ENCODE peak calls at places on chromosomes 16 and 17, in seven cellular contexts. O is RWPE1, U is nephron progenitor cell, X is AG04450, C is breast epithelium, H is lower lobe of right lung, P is fibroblast of mammary gland. M is an unnamed sample.

GRCh38 chr17:35618628-35619027 is 31.5 kb downstream of the AP2B1 start:
- DNase-seq in O (no peak), U (no peak), X (no peak), C (no peak), H (no peak), P (no peak), M (no peak)

GRCh38 chr17:82787081-82787848 is 35.4 kb downstream of the TBCD start:
- DNase-seq in O (peak; percentile 89), U (no peak), X (no peak), C (no peak), H (no peak), P (peak; percentile 87), M (no peak)

GRCh38 chr17:18258356-18259038 is at the start of gene FLII:
- DNase-seq in O (peak; percentile 56), U (peak; percentile 64), X (no peak), C (no peak), H (peak; percentile 74), P (no peak), M (peak; percentile 46)

GRCh38 chr16:53022374-53022773 is 30.3 kb downstream of the CHD9NB start:
- DNase-seq in O (peak; percentile 70), U (peak; percentile 60), X (peak; percentile 7), C (no peak), H (no peak), P (peak; percentile 52), M (peak; percentile 47)

GRCh38 chr16:1427473-1428461 is 3.1 kb upstream of the PERCC1 start:
- DNase-seq in O (no peak), U (no peak), X (no peak), C (no peak), H (no peak), P (no peak), M (no peak)

GRCh38 chr17:29698019-29698777 is 75.5 kb upstream of the CORO6 start:
- DNase-seq in O (no peak), U (no peak), X (no peak), C (no peak), H (no peak), P (no peak), M (no peak)

GRCh38 chr16:4176794-4177438 is 60.7 kb upstream of the ADCY9 start:
- DNase-seq in O (peak; percentile 67), U (no peak), X (no peak), C (no peak), H (no peak), P (peak; percentile 70), M (no peak)

GRCh38 chr16:48282636-48283263 is 35.4 kb upstream of the ABCC11 start:
- DNase-seq in O (no peak), U (no peak), X (no peak), C (no peak), H (no peak), P (no peak), M (no peak)

GRCh38 chr16:12020007-12020406 is 43.5 kb downstream of the SNX29 start:
- DNase-seq in O (no peak), U (no peak), X (no peak), C (no peak), H (no peak), P (no peak), M (no peak)

GRCh38 chr17:75364078-75364477 is 41.4 kb downstream of the GRB2 start:
- DNase-seq in O (peak; percentile 33), U (no peak), X (peak; percentile 48), C (no peak), H (no peak), P (peak; percentile 81), M (no peak)

GRCh38 chr17:82461827-82462524 is 3.4 kb downstream of the NARF start:
- DNase-seq in O (no peak), U (no peak), X (no peak), C (no peak), H (no peak), P (no peak), M (no peak)

GRCh38 chr16:28317040-28317880 is 24.9 kb downstream of the SBK1 start:
- DNase-seq in O (peak; percentile 57), U (peak; percentile 75), X (no peak), C (no peak), H (peak; percentile 72), P (peak; percentile 35), M (peak; percentile 73)

GRCh38 chr16:4487955-4488481 is 11.8 kb downstream of the HMOX2 start:
- DNase-seq in O (no peak), U (no peak), X (no peak), C (no peak), H (no peak), P (peak; percentile 69), M (no peak)

GRCh38 chr17:261640-262039 is 80.2 kb upstream of the DOC2B start:
- DNase-seq in O (no peak), U (no peak), X (no peak), C (no peak), H (peak; percentile 7), P (no peak), M (no peak)

GRCh38 chr17:55895112-55895759 is 144.4 kb downstream of the PCTP start:
- DNase-seq in O (no peak), U (no peak), X (no peak), C (no peak), H (no peak), P (peak; percentile 2), M (no peak)

GRCh38 chr17:82300707-82301270 is 16.6 kb downstream of the CD7 start:
- DNase-seq in O (peak; percentile 39), U (peak; percentile 71), X (no peak), C (no peak), H (peak; percentile 82), P (peak; percentile 43), M (peak; percentile 57)

GRCh38 chr17:32536736-32537646 is 50.2 kb downstream of the CDK5R1 start:
- DNase-seq in O (no peak), U (no peak), X (no peak), C (no peak), H (no peak), P (peak; percentile 22), M (no peak)

GRCh38 chr16:70652322-70652721 is 6.0 kb downstream of the IL34 start:
- DNase-seq in O (no peak), U (no peak), X (no peak), C (no peak), H (no peak), P (no peak), M (no peak)

GRCh38 chr17:34519286-34519685 is 60.1 kb upstream of the TMEM132E start:
- DNase-seq in O (no peak), U (peak; percentile 57), X (no peak), C (no peak), H (no peak), P (peak; percentile 9), M (peak; percentile 11)

GRCh38 chr16:30996324-30996999 is 11.5 kb downstream of the HSD3B7 start:
- DNase-seq in O (no peak), U (no peak), X (no peak), C (no peak), H (no peak), P (peak; percentile 49), M (no peak)

GRCh38 chr17:76053230-76054111 is 18.8 kb downstream of the SRP68 start:
- DNase-seq in O (peak; percentile 78), U (no peak), X (peak; percentile 20), C (no peak), H (no peak), P (peak; percentile 91), M (no peak)

DNA sequence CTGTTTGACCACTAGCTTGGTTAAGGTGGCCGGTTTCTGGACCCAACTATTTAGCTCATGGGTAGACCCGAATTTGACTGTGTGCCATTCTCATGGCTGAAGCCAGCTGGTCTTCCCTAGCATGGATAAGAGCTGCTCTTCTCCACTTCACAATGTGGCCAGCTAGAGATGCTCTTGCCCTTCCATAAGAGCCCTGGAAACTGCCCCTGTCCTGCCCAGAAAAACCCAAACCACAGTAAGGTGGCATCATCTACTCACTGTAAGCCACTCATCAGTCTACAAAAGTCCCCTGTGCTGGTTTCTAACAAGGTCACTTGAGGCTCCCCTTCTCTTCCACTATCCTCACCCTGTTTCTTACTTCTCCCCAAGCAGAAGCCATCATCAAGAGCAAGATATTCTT is 165.1 kb downstream of the HS3ST2 start:
- DNase-seq in O (no peak), U (no peak), X (no peak), C (no peak), H (no peak), P (no peak), M (no peak)
- TF ChIP-seq CTCF in O (no peak), U (no peak), X (no peak), C (no peak), H (no peak), P (no peak), M (no peak)

DNA sequence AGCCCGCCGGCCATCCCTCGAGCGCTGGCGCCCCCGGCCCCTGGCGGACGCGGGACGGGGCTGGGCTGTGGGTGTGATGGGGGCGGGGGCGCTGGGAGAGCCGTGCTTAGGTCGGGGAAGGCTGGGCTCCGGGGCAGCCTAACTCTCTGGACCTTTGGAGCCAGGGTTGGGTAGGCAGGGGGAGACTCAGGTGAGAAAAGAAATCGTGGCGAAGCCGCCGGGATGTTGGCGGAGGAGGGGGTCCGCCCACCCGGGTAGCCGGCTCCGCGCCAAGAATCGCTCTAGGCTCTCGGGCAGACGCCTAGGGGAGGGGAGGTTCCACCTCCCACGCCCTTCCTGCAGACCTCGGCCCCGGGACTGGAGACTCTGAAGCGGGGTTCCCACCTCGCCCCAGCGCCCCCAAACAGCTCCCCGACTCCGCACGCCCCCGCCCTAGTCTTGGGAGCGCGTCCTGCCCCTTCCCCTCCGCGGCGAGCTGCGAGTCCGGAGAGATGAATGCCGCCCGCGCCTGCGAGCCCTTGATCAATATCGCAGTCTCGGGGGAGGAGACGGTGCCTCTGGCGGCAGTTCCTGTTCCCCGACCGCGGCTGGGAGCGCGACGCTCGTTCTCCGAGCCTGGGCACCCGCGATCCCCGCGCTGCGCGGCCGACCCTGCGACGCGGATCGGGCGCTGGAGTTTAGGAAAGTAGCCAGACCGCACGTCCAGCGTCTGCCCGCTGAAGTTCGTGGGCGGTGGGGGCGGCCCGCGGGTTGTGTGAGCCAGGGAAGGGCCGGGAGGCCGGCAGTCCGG is 658 bp downstream of the CRHR1 start:
- DNase-seq in O (no peak), U (peak; percentile 69), X (no peak), C (no peak), H (peak; percentile 56), P (no peak), M (peak; percentile 34)
- TF ChIP-seq CTCF in O (no peak), U (no peak), X (no peak), C (no peak), H (peak; percentile 9), P (no peak), M (no peak)

DNA sequence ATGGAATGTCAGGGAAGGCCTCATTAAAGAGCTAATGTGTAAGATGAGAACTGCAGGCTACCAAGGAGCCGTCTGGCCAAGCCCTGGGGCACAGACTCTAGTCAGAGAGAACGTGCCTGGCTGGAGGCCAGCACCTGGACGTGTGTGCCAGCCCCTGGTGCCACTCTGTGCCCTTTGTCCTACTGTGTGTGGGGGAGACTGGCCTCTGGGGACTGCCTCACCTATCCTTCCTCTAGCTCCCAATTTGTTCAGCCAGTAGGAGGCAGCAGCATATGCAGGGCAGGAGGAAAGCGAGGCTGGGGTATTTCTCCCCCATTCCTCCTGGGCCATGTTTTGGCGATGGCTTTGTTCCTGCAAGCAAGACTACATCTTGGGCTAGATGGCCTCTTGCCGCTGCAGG is 37.1 kb downstream of the KNOP1 start:
- DNase-seq in O (no peak), U (no peak), X (no peak), C (no peak), H (no peak), P (no peak), M (no peak)
- TF ChIP-seq CTCF in O (no peak), U (no peak), X (peak; percentile 18), C (no peak), H (no peak), P (peak; percentile 11), M (no peak)

DNA sequence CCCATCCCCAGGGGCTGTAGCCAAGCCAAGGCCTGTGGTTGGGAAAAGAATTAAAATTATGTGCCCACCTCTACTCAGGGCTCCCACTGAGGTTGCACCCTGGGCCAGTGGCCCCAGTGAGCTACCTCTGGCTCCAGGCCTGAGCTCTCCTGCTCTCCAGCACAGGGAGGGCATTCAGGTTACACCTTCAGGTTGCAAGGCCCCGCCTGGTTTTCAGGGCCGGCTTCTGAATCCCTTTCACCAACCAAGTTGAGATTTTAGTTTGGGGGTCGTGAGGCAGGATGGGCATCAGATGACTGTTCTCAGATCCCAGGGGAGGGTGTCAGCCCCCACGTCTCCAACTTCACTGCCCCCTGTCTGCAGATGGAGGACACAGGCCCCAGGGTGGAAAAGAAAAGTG is 8.0 kb upstream of the KATNB1 start:
- DNase-seq in O (no peak), U (no peak), X (no peak), C (no peak), H (no peak), P (no peak), M (no peak)
- TF ChIP-seq CTCF in O (no peak), U (no peak), X (no peak), C (no peak), H (no peak), P (no peak), M (no peak)

M was measured in neural crest cell.